ENCODE peak calls at places on chromosomes 3 and 15, in four cellular contexts. J is psoas muscle, M is mucosa of descending colon, K is dorsolateral prefrontal cortex. G is an unnamed sample.

GRCh38 chr3:107106316-107106715 is 270.9 kb upstream of the CCDC54 start:
- DNase-seq in J (no peak), K (no peak), M (no peak), G (no peak)

GRCh38 chr3:8529197-8529637 is 27.6 kb downstream of the LMCD1 start:
- DNase-seq in J (peak), M (no peak), K (no peak), G (no peak)

GRCh38 chr15:82548700-82549099 is 8.4 kb upstream of the RPS17 start:
- DNase-seq in M (no peak), K (no peak), J (no peak), G (no peak)

GRCh38 chr3:39990532-39990931 is 181.1 kb downstream of the MYRIP start:
- DNase-seq in M (no peak), K (no peak), J (no peak), G (peak)

GRCh38 chr3:145531548-145531947 is 629.4 kb downstream of the PLOD2 start:
- DNase-seq in J (no peak), K (no peak), M (no peak), G (no peak)

GRCh38 chr15:38842991-38843610 is 278.5 kb upstream of the RASGRP1 start:
- DNase-seq in M (no peak), K (no peak), J (no peak), G (no peak)

GRCh38 chr3:160697628-160698382 is 20.8 kb downstream of the ARL14 start:
- DNase-seq in K (no peak), J (no peak), M (no peak), G (no peak)

GRCh38 chr15:88617790-88618189 is 3.4 kb upstream of the AEN start:
- DNase-seq in K (no peak), M (no peak), J (no peak), G (no peak)

GRCh38 chr3:190579514-190580137 is 65.7 kb downstream of the IL1RAP start:
- DNase-seq in J (no peak), M (no peak), K (no peak), G (no peak)

GRCh38 chr3:65619391-65620298 is 419.1 kb downstream of the MAGI1 start:
- DNase-seq in J (no peak), K (no peak), M (no peak), G (no peak)

DNA sequence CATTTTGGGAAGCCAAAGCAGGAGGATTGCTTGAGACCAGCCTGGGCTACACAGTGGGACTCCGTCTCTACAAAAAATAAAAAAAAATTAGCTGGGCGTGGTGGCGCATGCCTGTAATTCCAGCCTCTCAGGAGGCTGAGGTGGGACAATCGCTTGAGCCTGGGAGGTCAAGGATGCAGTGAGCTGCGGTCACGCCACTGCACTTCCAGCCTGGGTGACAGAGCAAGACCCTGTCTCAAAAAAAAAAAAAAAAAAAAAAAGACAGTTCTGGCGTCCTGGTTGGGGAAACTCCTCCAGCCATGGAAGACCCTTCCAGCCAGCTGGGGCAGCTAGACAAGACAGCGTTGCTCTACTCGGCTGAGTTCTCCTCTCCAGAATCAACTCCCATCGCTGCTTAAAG is 36.5 kb downstream of the CPN2 start:
- DNase-seq in K (no peak), J (no peak), M (no peak), G (no peak)
- H3K4me3 ChIP-seq in K (no peak), J (peak), M (no peak), G (no peak)

GRCh38 chr3:197576838-197577237 is 21.1 kb upstream of the BDH1 start:
- DNase-seq in J (no peak), M (no peak), K (no peak), G (no peak)
- H3K4me3 ChIP-seq in J (no peak), M (no peak), K (no peak), G (no peak)

GRCh38 chr3:100994809-100995208 is 1.6 kb upstream of the ABI3BP start:
- DNase-seq in K (no peak), J (no peak), M (no peak), G (no peak)

GRCh38 chr3:100992086-100993033 is 861 bp downstream of the ABI3BP start:
- DNase-seq in K (no peak), J (no peak), M (no peak), G (no peak)

GRCh38 chr3:100988080-100988479 is 5.1 kb downstream of the ABI3BP start:
- DNase-seq in M (no peak), K (no peak), J (no peak), G (no peak)

GRCh38 chr3:100994187-100994586 is 966 bp upstream of the ABI3BP start:
- DNase-seq in M (no peak), J (no peak), K (no peak), G (no peak)

DNA sequence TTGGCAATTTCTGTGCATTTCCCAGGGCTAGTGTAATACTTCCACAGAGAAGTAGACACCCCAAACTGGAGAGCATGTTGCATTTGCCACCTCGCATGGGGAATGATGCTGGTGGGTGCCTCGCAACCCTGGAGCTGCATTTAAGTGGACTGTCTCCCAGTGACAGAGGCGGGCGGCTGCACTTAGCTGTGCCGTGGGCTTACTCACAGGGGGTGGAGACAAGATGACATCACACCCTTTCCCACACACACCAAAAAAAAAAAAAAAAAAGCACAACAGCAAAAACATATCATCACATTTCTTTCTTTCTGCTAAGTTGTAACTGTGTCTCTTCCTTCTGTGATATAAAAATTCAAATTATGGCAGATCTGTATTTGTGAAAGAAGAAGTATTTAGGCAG is at the start of gene ABI3BP:
- DNase-seq in J (peak), K (no peak), M (peak), G (peak)
- H3K4me3 ChIP-seq in J (peak), K (peak), M (no peak), G (peak)

GRCh38 chr15:91966181-91966552 is 112.7 kb downstream of the SLCO3A1 start:
- DNase-seq in M (no peak), J (no peak), K (no peak), G (no peak)

GRCh38 chr15:91963051-91963450 is 109.5 kb downstream of the SLCO3A1 start:
- DNase-seq in J (no peak), M (no peak), K (no peak), G (no peak)

GRCh38 chr15:91967935-91968605 is 114.6 kb downstream of the SLCO3A1 start:
- DNase-seq in J (no peak), K (no peak), M (no peak), G (no peak)

GRCh38 chr15:91968610-91969009 is 115.1 kb downstream of the SLCO3A1 start:
- DNase-seq in K (no peak), J (no peak), M (no peak), G (no peak)

DNA sequence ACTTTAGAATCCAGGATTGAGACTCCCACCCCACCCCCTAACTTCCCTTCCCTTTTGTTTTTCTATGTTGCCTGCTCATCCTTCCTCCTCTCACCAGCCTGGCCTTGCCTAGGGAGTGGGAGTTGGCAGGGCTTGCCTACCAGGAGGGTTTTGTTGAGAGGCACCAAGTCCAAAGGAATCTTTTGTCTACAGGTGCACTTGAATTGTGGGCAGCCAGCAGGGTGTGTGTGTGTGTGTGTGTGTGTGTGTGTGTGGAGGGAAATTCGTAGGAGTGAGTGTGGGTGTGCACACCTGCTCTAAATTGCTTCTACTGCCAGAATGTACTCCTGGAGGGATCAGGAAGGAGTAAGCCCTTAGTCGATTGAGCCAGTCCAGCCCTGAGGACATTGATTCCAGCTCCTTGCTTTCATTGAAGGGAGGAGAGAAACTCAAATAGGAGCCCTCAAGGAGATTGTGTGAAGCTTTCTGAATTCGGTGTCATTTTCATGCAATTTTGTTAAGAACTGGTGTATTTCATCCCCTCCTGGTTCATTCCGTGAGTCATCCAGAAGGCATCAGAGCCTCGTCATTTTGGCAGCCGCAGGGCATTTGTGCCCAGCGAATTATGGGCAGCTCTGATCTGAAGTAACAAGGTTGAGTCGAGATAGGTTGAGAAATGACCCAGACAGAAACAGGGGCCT is 112.1 kb downstream of the SLCO3A1 start:
- DNase-seq in K (no peak), J (no peak), M (no peak), G (peak)
- H3K4me3 ChIP-seq in K (no peak), J (no peak), M (no peak), G (no peak)

GRCh38 chr3:9951126-9951525 is 1.1 kb downstream of the PRRT3 start:
- DNase-seq in J (no peak), M (no peak), K (no peak), G (no peak)
- H3K4me3 ChIP-seq in J (no peak), M (no peak), K (peak), G (no peak)

DNA sequence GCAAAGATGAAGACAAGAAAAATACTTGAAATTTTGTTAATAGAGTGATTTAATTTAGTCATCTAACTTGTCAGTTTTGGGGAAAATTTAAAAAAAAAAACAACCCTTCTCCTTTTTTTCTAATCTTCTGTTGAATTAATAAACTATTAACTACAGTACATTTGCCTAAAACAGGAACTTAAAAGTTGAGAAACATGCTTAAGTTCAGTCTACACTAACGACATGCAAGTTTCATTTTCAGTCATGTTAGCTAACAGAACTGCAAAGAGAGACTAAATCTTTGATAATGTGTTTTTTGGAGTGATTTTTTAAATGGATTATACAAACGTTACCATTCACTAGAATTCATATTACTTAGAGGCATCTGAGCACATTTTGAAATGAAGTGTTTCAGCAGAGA is 71.9 kb upstream of the MBNL1 start:
- DNase-seq in M (no peak), J (no peak), K (no peak), G (no peak)
- H3K4me3 ChIP-seq in M (no peak), J (peak), K (no peak), G (peak)

DNA sequence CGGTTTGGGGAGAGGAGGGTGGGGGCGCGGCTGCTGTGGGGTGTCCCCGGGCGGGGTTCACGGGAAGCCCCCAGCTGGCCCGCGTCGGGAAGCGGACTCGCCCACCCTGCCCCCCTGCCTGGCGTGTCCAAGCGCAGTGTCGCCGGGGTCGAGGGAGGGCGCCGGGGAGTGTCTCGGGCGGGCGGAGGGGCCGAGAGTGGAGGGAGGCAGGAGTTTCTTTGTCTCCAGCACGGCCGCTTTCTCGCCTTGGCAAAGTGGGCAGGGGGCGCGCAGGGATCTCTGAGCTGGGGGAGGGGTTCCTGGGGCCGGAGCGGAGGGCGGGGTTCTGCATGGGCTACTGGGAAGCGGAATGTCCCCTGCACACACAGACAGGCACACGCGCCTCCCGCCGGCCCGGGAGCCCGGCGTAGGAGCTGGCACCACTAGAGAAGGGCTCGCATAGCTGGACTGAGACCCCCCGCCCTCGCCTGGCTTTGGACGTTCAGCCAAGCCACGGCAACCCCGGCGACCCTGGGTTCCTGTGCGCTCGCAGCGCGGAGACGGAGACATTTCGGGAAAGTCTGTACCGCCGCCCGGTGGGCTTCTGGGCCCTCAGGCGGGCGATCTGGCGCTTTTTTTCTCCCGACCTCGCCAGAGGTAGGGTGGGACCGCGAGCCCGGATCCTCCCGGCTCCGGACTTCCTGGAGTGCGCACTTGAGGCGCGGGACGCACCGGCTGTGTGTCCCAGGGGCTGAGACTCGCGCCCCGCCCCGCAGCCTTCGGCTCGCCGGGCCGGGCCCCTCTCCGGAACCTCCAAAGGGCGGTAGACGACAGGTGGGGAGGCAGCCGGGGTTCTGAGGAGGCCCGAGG is 870 bp downstream of the ST8SIA2 start:
- DNase-seq in M (no peak), K (no peak), J (no peak), G (no peak)
- H3K4me3 ChIP-seq in M (no peak), K (peak), J (peak), G (peak)

G was measured in right cardiac atrium.